ENCODE peak calls at places on chromosomes 4 and X, in five cellular contexts. One of them, this sample, is unnamed.

GRCh38 chrX:11148401-11148800 is 37.3 kb downstream of the HCCS start:
- DNase-seq in RWPE1: no peak
- DNase-seq in mesothelial cell of epicardium: no peak
- DNase-seq in stimulated activated CD4-positive, alpha-beta T cell treated with anti-CD3 and anti-CD28 coated beads, Interleukin-15, amount 100 ng/mL, for 24 hours: no peak
- DNase-seq in suprapubic skin: no peak
- DNase-seq in this sample: no peak

GRCh38 chr4:88244821-88245579 is 39.4 kb downstream of the PPM1K start:
- DNase-seq in RWPE1: no peak
- DNase-seq in mesothelial cell of epicardium: no peak
- DNase-seq in stimulated activated CD4-positive, alpha-beta T cell treated with anti-CD3 and anti-CD28 coated beads, Interleukin-15, amount 100 ng/mL, for 24 hours: peak
- DNase-seq in suprapubic skin: no peak
- DNase-seq in this sample: no peak

GRCh38 chr4:80125252-80126177 is 52.5 kb upstream of the ANTXR2 start:
- DNase-seq in suprapubic skin: no peak
- DNase-seq in RWPE1: peak
- DNase-seq in stimulated activated CD4-positive, alpha-beta T cell treated with anti-CD3 and anti-CD28 coated beads, Interleukin-15, amount 100 ng/mL, for 24 hours: peak
- DNase-seq in mesothelial cell of epicardium: no peak
- DNase-seq in this sample: peak

GRCh38 chr4:23373269-23373668 is 516.6 kb downstream of the PPARGC1A start:
- DNase-seq in RWPE1: peak
- DNase-seq in stimulated activated CD4-positive, alpha-beta T cell treated with anti-CD3 and anti-CD28 coated beads, Interleukin-15, amount 100 ng/mL, for 24 hours: peak
- DNase-seq in mesothelial cell of epicardium: no peak
- DNase-seq in suprapubic skin: no peak
- DNase-seq in this sample: no peak

GRCh38 chrX:134727363-134727762 is 69.1 kb upstream of the PLAC1 start:
- DNase-seq in mesothelial cell of epicardium: no peak
- DNase-seq in suprapubic skin: no peak
- DNase-seq in stimulated activated CD4-positive, alpha-beta T cell treated with anti-CD3 and anti-CD28 coated beads, Interleukin-15, amount 100 ng/mL, for 24 hours: no peak
- DNase-seq in RWPE1: no peak
- DNase-seq in this sample: no peak

GRCh38 chr4:23909671-23910070 is 19.8 kb upstream of the PPARGC1A start:
- DNase-seq in stimulated activated CD4-positive, alpha-beta T cell treated with anti-CD3 and anti-CD28 coated beads, Interleukin-15, amount 100 ng/mL, for 24 hours: no peak
- DNase-seq in RWPE1: no peak
- DNase-seq in mesothelial cell of epicardium: no peak
- DNase-seq in suprapubic skin: no peak
- DNase-seq in this sample: no peak

GRCh38 chr4:108013332-108013731 is 23.6 kb downstream of the HADH start:
- DNase-seq in stimulated activated CD4-positive, alpha-beta T cell treated with anti-CD3 and anti-CD28 coated beads, Interleukin-15, amount 100 ng/mL, for 24 hours: no peak
- DNase-seq in suprapubic skin: no peak
- DNase-seq in mesothelial cell of epicardium: no peak
- DNase-seq in RWPE1: no peak
- DNase-seq in this sample: no peak

GRCh38 chrX:11664211-11664888 is 1.4 kb downstream of the ARHGAP6 start:
- DNase-seq in suprapubic skin: peak
- DNase-seq in mesothelial cell of epicardium: no peak
- DNase-seq in RWPE1: no peak
- DNase-seq in stimulated activated CD4-positive, alpha-beta T cell treated with anti-CD3 and anti-CD28 coated beads, Interleukin-15, amount 100 ng/mL, for 24 hours: peak
- DNase-seq in this sample: no peak

This sample was measured in HCT116.